ENCODE peak calls at places on chromosome 18, in six cellular contexts. E is nephron progenitor cell, H is T-cell, J is left lobe of liver, K is foreskin fibroblast, U is T-helper 2 cell. N is an unnamed sample.

GRCh38 chr18:22191986-22192385 is 22.6 kb downstream of the GATA6 start:
- DNase-seq in U (no peak), H (no peak), J (no peak), E (no peak), K (no peak), N (no peak)

GRCh38 chr18:32310119-32310518 is 120.3 kb downstream of the MEP1B start:
- DNase-seq in J (no peak), K (no peak), U (no peak), E (no peak), H (no peak), N (no peak)

GRCh38 chr18:59383831-59384230 is 24.8 kb upstream of the LMAN1 start:
- DNase-seq in H (no peak), E (no peak), U (no peak), J (no peak), K (no peak), N (no peak)

GRCh38 chr18:55405655-55406373 is 182.2 kb downstream of the TCF4 start:
- DNase-seq in U (no peak), K (peak; percentile 90), J (peak; percentile 57), E (peak; percentile 31), H (no peak), N (no peak)

GRCh38 chr18:48833701-48834394 is 116.9 kb downstream of the SMAD7 start:
- DNase-seq in K (no peak), H (peak; percentile 55), U (peak; percentile 21), J (peak; percentile 38), E (no peak), N (no peak)

GRCh38 chr18:54251606-54252400 is 17.5 kb upstream of the POLI start:
- DNase-seq in J (no peak), E (no peak), U (no peak), K (no peak), H (no peak), N (no peak)

GRCh38 chr18:45168883-45169585 is 446.2 kb upstream of the SLC14A2 start:
- DNase-seq in E (no peak), J (no peak), K (peak; percentile 67), U (no peak), H (no peak), N (no peak)

GRCh38 chr18:23231340-23232021 is 96.2 kb downstream of the CABLES1 start:
- DNase-seq in E (no peak), H (peak; percentile 73), K (peak; percentile 93), J (no peak), U (peak; percentile 38), N (no peak)

GRCh38 chr18:58525517-58525916 is 103.4 kb downstream of the ALPK2 start:
- DNase-seq in H (no peak), J (no peak), U (peak; percentile 31), K (peak; percentile 18), E (no peak), N (no peak)

GRCh38 chr18:60503166-60503565 is 130.6 kb upstream of the MC4R start:
- DNase-seq in H (no peak), J (no peak), U (no peak), E (no peak), K (no peak), N (no peak)

GRCh38 chr18:78861706-78862105 is 117.9 kb upstream of the SALL3 start:
- DNase-seq in U (no peak), K (no peak), J (no peak), H (no peak), E (no peak), N (no peak)

GRCh38 chr18:39838831-39839230 is 2116.2 kb upstream of the PIK3C3 start:
- DNase-seq in K (no peak), J (no peak), H (no peak), U (no peak), E (no peak), N (no peak)

GRCh38 chr18:11808001-11808855 is 43.0 kb upstream of the CHMP1B start:
- DNase-seq in J (no peak), U (no peak), K (peak; percentile 11), H (no peak), E (no peak), N (peak; percentile 42)

GRCh38 chr18:51236225-51236624 is 38.7 kb upstream of the MEX3C start:
- DNase-seq in E (no peak), H (no peak), K (no peak), U (no peak), J (no peak), N (peak; percentile 72)

GRCh38 chr18:7158201-7158600 is 40.6 kb upstream of the LAMA1 start:
- DNase-seq in U (no peak), E (no peak), H (no peak), K (peak; percentile 37), J (no peak), N (no peak)

GRCh38 chr18:59556265-59556664 is 141.0 kb downstream of the CCBE1 start:
- DNase-seq in U (no peak), J (no peak), K (peak; percentile 69), H (no peak), E (no peak), N (no peak)

N was measured in iPS-NIHi11.